ENCODE peak calls at places on chromosomes 4 and X, in nine cellular contexts. A, B, W, V, J, I, D, Z and Y are unnamed samples.

GRCh38 chr4:182809417-182810102 is 107.6 kb downstream of the DCTD start:
- DNase-seq in A (no peak), V (no peak), W (no peak), Z (no peak), D (peak; percentile 57), B (no peak), J (no peak), I (peak; percentile 6), Y (peak; percentile 72)

GRCh38 chr4:83125738-83126141 is 11.2 kb upstream of the PLAC8 start:
- DNase-seq in A (no peak), V (no peak), W (no peak), B (no peak), Z (no peak), J (no peak), I (no peak), D (no peak), Y (no peak)

GRCh38 chr4:73248821-73249220 is 9.8 kb downstream of the ANKRD17 start:
- DNase-seq in Z (no peak), V (no peak), A (no peak), J (no peak), D (no peak), I (no peak), B (no peak), W (no peak), Y (no peak)

GRCh38 chrX:24846551-24847170 is 152.9 kb downstream of the POLA1 start:
- DNase-seq in Z (peak; percentile 69), J (no peak), V (no peak), W (no peak), A (no peak), I (no peak), B (no peak), D (no peak), Y (no peak)

GRCh38 chr4:6343950-6344408 is 74.3 kb downstream of the WFS1 start:
- DNase-seq in B (no peak), V (no peak), W (no peak), J (peak; percentile 81), Z (peak; percentile 63), D (no peak), A (no peak), I (peak; percentile 23), Y (peak; percentile 76)

GRCh38 chrX:69137371-69137881 is 27.8 kb downstream of the PJA1 start:
- DNase-seq in V (no peak), B (no peak), D (peak; percentile 48), I (peak; percentile 21), W (no peak), J (no peak), Z (peak; percentile 83), A (peak; percentile 16), Y (peak; percentile 57)

GRCh38 chr4:14719053-14719452 is 283.2 kb upstream of the CPEB2 start:
- DNase-seq in V (no peak), I (peak; percentile 72), J (peak; percentile 31), A (peak; percentile 7), W (no peak), Z (peak; percentile 79), D (no peak), B (no peak), Y (no peak)

GRCh38 chrX:150899191-150899757 is 806 bp upstream of the CD99L2 start:
- DNase-seq in D (peak; percentile 50), A (peak; percentile 7), V (peak; percentile 28), Z (peak; percentile 11), B (peak; percentile 21), W (peak; percentile 36), J (peak; percentile 14), I (no peak), Y (peak; percentile 57)

GRCh38 chr4:7904942-7905341 is 34.7 kb downstream of the AFAP1 start:
- DNase-seq in A (no peak), I (peak; percentile 78), D (no peak), Z (peak; percentile 98), J (peak; percentile 60), B (no peak), V (no peak), W (peak; percentile 63), Y (no peak)

GRCh38 chr4:25030283-25031076 is at the start of gene LGI2:
- DNase-seq in D (peak; percentile 63), V (no peak), A (peak; percentile 44), B (peak; percentile 65), J (no peak), W (peak; percentile 21), I (no peak), Z (no peak), Y (peak; percentile 89)

GRCh38 chr4:25032126-25032525 is 1.4 kb upstream of the LGI2 start:
- DNase-seq in D (no peak), V (no peak), A (no peak), B (no peak), W (no peak), J (no peak), Z (no peak), I (no peak), Y (peak; percentile 24)

GRCh38 chr4:25031077-25031606 is 396 bp upstream of the LGI2 start:
- DNase-seq in W (no peak), J (no peak), D (peak; percentile 66), V (no peak), B (peak; percentile 15), A (no peak), Z (peak; percentile 10), I (no peak), Y (peak; percentile 74)

DNA sequence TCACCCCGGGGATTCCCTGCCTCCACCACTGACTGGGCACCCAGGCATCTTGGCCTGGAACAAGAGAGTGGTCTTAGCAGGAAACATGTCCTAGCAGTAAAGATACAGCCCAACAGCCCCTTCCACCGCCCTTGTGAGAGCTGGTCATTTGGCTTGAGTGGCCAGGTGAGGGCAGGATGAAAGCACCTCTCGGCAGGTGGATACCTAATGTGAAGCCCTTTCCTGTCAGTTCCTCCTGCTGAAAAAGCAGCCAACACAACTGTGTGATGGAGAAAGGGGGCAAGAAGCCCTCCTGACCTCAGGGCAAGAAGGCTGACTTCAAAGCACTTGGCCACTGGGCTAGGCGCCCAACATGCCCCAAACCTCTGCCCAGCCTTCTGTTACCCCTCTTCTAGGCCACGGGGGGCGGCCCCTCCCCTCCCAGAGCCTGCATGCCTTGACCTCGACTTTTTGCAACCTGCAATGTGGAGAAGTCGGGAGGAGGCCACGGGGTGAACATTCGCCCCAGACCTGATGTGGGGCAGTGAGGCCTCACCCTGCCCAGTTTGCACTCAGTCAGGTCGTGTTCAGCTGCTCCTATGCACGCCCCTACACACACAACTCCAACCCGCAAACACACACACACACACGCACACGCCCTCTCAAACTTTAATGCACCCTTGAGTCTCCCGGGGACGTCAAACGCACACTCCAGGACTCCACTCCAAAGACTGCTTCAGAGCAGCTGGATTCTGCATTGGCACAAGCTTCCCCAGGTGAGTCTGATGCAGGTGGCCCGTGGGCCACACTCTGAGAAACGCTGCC is 1.1 kb downstream of the LGI2 start:
- DNase-seq in Z (no peak), W (no peak), J (no peak), V (no peak), D (peak; percentile 28), A (no peak), I (no peak), B (no peak), Y (peak; percentile 51)
- H3K4me3 ChIP-seq in Z (no peak overlapping the region), W (peak overlapping the region; percentile 58), J (no peak overlapping the region), V (no peak overlapping the region), D (peak overlapping the region; percentile 77), A (peak overlapping the region; percentile 71), I (peak overlapping the region; percentile 42), B (peak overlapping the region; percentile 37), Y (peak overlapping the region; percentile 53)

GRCh38 chrX:16882188-16882587 is 12.0 kb upstream of the RBBP7 start:
- DNase-seq in D (no peak), W (peak; percentile 40), V (no peak), B (peak; percentile 51), Z (peak; percentile 28), A (peak; percentile 5), I (no peak), J (peak; percentile 20), Y (peak; percentile 23)
- H3K4me3 ChIP-seq in D (peak overlapping the region; percentile 67), W (peak overlapping the region; percentile 44), V (no peak overlapping the region), B (no peak overlapping the region), Z (peak overlapping the region; percentile 72), A (peak overlapping the region; percentile 62), I (peak overlapping the region; percentile 57), J (no peak overlapping the region), Y (peak overlapping the region; percentile 53)

GRCh38 chr4:77921701-77922100 is 59.1 kb downstream of the MRPL1 start:
- DNase-seq in I (peak; percentile 89), J (peak; percentile 82), V (no peak), B (no peak), A (no peak), Z (peak; percentile 88), D (no peak), W (no peak), Y (no peak)
- H3K4me3 ChIP-seq in I (no peak overlapping the region), J (no peak overlapping the region), V (no peak overlapping the region), B (no peak overlapping the region), A (no peak overlapping the region), Z (no peak overlapping the region), D (no peak overlapping the region), W (no peak overlapping the region), Y (no peak overlapping the region)

GRCh38 chr4:1044469-1045192 is 33.2 kb downstream of the FGFRL1 start:
- DNase-seq in I (no peak), B (no peak), A (no peak), D (no peak), J (no peak), V (no peak), W (no peak), Z (no peak), Y (peak; percentile 45)
- H3K4me3 ChIP-seq in I (no peak overlapping the region), B (no peak overlapping the region), A (no peak overlapping the region), D (no peak overlapping the region), J (no peak overlapping the region), V (no peak overlapping the region), W (no peak overlapping the region), Z (no peak overlapping the region), Y (no peak overlapping the region)

GRCh38 chr4:48015678-48016077 is 803 bp downstream of the CNGA1 start:
- DNase-seq in V (no peak), I (no peak), Z (no peak), B (no peak), A (no peak), J (no peak), D (no peak), W (no peak), Y (no peak)
- H3K4me3 ChIP-seq in V (no peak overlapping the region), I (no peak overlapping the region), Z (peak overlapping the region; percentile 56), B (peak overlapping the region; percentile 66), A (no peak overlapping the region), J (no peak overlapping the region), D (peak overlapping the region; percentile 97), W (no peak overlapping the region), Y (peak overlapping the region; percentile 78)